ENCODE peak calls at places on chromosome 12, in eight cellular contexts. B, N, G, Y, D, M, E and I are unnamed samples.

GRCh38 chr12:30440826-30441602 is 254.7 kb downstream of the IPO8 start:
- DNase-seq in B (peak), N (no peak), G (peak), Y (peak), D (peak), M (no peak), E (peak), I (peak)

GRCh38 chr12:100827901-100828520 is 33.4 kb downstream of the ANO4 start:
- DNase-seq in B (peak), N (peak), G (peak), Y (peak), D (peak), M (peak), E (peak), I (peak)

GRCh38 chr12:32896438-32897275 is at the start of gene PKP2:
- DNase-seq in B (peak), N (peak), G (no peak), Y (peak), D (peak), M (peak), E (peak), I (peak)

GRCh38 chr12:67826148-67826547 is 163.1 kb upstream of the IFNG-AS1 start:
- DNase-seq in B (no peak), N (no peak), G (peak), Y (no peak), D (no peak), M (no peak), E (no peak), I (no peak)

GRCh38 chr12:58030566-58031279 is 89.4 kb downstream of the ATP23 start:
- DNase-seq in B (no peak), N (no peak), G (peak), Y (no peak), D (peak), M (no peak), E (no peak), I (no peak)

GRCh38 chr12:122471324-122472226 is 29.2 kb downstream of the ZCCHC8 start:
- DNase-seq in B (no peak), N (no peak), G (peak), Y (peak), D (peak), M (no peak), E (no peak), I (no peak)

GRCh38 chr12:48862691-48863090 is 3.0 kb downstream of the RND1 start:
- DNase-seq in B (no peak), N (no peak), G (no peak), Y (no peak), D (no peak), M (no peak), E (no peak), I (no peak)

GRCh38 chr12:50032516-50033316 is 7.4 kb upstream of the RACGAP1 start:
- DNase-seq in B (no peak), N (no peak), G (no peak), Y (no peak), D (no peak), M (no peak), E (peak), I (peak)

GRCh38 chr12:43812926-43813325 is 6.8 kb upstream of the TWF1 start:
- DNase-seq in B (no peak), N (no peak), G (peak), Y (no peak), D (no peak), M (no peak), E (no peak), I (no peak)

GRCh38 chr12:32754101-32754500 is 1.6 kb downstream of the YARS2 start:
- DNase-seq in B (no peak), N (no peak), G (no peak), Y (no peak), D (peak), M (no peak), E (no peak), I (no peak)

GRCh38 chr12:64109706-64110105 is 112.4 kb downstream of the KICS2 start:
- DNase-seq in B (no peak), N (no peak), G (peak), Y (no peak), D (no peak), M (no peak), E (no peak), I (no peak)

GRCh38 chr12:119307747-119308146 is 26.8 kb upstream of the CCDC60 start:
- DNase-seq in B (no peak), N (no peak), G (no peak), Y (no peak), D (no peak), M (no peak), E (no peak), I (no peak)

GRCh38 chr12:388547-389137 is 478 bp downstream of the KDM5A start:
- DNase-seq in B (no peak), N (no peak), G (peak), Y (peak), D (peak), M (peak), E (peak), I (peak)

GRCh38 chr12:388012-388411 is 1.1 kb downstream of the KDM5A start:
- DNase-seq in B (no peak), N (no peak), G (no peak), Y (no peak), D (no peak), M (no peak), E (no peak), I (no peak)

GRCh38 chr12:386651-387050 is 2.5 kb downstream of the KDM5A start:
- DNase-seq in B (no peak), N (no peak), G (peak), Y (no peak), D (peak), M (no peak), E (no peak), I (no peak)

DNA sequence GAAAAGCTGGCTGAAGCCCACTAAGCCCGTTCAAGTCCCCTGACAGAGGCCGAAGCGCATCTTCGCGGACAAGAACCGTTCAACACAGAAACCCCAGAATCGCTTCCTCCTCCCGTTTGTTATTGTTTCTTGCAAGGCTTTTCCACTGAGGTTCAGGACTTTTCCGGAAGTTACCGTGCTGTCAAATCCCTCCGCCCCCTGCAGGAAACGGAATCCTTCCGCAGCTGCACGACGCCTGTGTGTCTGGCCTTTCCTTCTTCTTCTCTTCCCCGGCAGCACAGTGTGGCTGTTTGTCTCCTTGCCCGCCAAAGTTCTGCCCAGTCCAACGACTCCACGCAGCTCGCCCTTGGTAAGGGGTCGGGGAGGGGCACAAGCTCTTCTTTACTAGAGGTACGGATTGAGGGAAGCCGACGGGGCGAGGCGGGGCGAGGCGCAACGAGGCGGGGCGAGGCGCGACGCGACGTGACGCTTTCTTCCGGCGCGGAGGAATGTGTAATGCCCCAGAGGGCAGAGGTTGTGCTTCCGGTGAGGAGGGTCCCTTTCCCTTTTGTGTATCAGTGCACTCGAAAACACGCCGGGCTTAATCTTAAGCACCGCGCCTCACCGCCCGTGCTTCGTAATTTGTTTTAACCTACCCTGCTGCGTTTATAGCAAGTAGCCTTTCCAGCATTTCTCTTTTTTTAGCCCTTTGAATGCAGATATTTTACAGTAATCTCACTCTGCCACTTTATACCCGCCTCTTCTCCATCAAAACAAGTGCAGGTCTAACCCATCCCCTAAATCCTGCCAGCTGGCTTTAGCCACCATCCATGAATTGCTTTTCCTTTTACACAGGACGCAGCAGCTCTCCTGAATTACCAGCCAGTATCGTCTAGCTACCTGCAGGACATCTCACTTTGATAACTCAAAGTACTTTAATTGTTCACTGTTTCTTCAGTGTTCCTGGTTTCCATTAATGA is at the start of gene KDM5A:
- DNase-seq in B (peak), N (peak), G (peak), Y (peak), D (peak), M (peak), E (peak), I (peak)
- TF ChIP-seq CTCF in B (no peak), N (no peak), G (no peak), Y (no peak), D (no peak), M (no peak), E (no peak), I (no peak)

GRCh38 chr12:22121224-22121623 is 75.2 kb downstream of the CMAS start:
- DNase-seq in B (no peak), N (peak), G (no peak), Y (peak), D (no peak), M (peak), E (no peak), I (no peak)
- TF ChIP-seq CTCF in B (peak), N (no peak), G (no peak), Y (peak), D (peak), M (peak), E (no peak), I (peak)

DNA sequence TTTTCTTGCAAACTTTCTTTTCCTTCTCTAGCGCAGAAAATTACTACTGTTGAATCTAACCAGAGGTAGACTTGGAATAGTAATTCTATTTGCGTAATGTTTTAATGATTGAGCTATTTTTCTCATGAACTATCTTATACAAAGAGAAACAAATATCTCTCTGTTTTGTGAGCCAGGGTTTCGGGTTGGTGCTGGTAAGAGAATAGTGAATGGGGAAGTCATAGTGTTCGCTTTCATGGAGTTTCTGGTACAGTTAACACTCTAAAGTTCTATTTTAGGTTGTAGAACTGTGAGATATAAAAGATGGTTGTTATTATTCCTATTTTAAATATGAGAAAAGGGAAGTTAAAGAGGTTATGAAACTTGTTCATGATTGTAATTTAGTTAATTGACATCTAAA is 6.6 kb downstream of the CLEC1B start:
- DNase-seq in B (no peak), N (no peak), G (no peak), Y (no peak), D (no peak), M (no peak), E (no peak), I (no peak)
- TF ChIP-seq CTCF in B (no peak), N (no peak), G (no peak), Y (no peak), D (no peak), M (no peak), E (no peak), I (no peak)

DNA sequence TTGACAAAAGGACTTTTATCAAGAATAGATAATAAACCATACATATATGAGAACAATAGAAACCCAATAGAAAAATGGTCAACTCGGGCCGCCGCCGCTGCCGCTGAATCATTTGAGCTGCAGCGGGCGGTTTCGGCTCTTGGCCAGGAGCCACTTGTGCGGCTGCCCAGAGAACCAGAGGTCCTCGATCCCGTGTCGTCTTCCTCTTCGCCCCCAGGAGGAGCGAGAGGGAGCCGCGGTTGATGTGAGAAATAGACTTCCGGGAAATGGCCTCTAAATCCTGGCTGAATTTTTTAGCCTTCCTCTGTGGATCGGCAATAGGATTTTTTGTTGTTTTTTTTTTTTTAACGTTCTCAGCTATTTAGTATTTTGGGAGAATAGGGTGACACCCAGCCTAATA is 44.8 kb downstream of the CPSF6 start:
- DNase-seq in B (peak), N (peak), G (peak), Y (peak), D (peak), M (peak), E (peak), I (peak)
- TF ChIP-seq CTCF in B (peak), N (no peak), G (peak), Y (no peak), D (peak), M (no peak), E (no peak), I (no peak)

GRCh38 chr12:47819544-47819901 is 180 bp downstream of the HDAC7 start:
- DNase-seq in B (no peak), N (no peak), G (no peak), Y (no peak), D (no peak), M (no peak), E (no peak), I (no peak)

GRCh38 chr12:47818007-47818376 is 1.7 kb downstream of the HDAC7 start:
- DNase-seq in B (no peak), N (no peak), G (no peak), Y (no peak), D (no peak), M (no peak), E (no peak), I (no peak)

GRCh38 chr12:47818382-47818700 is 1.4 kb downstream of the HDAC7 start:
- DNase-seq in B (no peak), N (no peak), G (peak), Y (no peak), D (no peak), M (no peak), E (no peak), I (no peak)

GRCh38 chr12:47819902-47820630 is at the start of gene HDAC7:
- DNase-seq in B (peak), N (peak), G (peak), Y (peak), D (peak), M (peak), E (peak), I (peak)

DNA sequence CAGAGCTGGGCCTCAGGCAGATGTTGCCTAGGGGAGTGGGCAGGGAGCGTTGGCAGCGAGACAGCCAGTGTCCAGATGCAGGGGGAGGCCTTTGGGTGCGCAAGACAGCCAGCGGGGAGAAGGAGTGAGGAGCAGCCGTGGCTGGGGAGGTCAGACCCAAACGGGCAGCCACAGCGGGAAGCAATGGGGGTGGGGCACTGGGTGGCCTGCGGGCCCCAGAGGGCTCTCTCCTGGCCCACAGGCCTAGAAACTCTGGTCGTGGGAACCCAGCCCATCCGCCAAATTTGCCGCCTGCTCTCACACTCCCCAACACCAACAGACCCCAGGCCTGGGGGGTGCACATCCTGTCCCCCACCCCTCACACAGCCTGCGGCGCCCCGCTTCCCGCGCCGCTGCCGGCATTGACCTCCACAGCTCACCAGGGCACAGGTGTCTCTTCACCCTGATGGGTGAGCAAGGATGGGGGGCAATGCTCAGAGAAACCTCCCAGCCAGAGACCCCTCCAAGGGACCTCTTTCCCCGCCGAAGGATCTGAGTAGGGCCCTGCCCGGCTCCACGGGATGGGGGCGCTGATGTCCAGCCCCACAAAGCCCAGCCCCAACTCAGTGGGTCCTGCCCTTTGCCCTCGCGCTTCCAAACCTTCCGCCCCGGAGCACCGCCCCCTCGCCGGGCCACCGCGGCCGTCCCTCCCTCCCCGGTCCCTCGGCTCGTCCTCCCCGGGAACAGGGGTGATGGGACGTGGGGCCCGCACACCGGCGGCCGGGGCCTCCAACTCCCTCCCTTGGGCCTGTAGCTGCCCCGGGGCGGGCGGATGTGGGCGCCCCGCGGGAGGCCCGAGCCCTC is 781 bp downstream of the HDAC7 start:
- DNase-seq in B (peak), N (peak), G (no peak), Y (peak), D (no peak), M (peak), E (peak), I (peak)
- TF ChIP-seq CTCF in B (peak), N (no peak), G (peak), Y (peak), D (peak), M (no peak), E (no peak), I (no peak)

DNA sequence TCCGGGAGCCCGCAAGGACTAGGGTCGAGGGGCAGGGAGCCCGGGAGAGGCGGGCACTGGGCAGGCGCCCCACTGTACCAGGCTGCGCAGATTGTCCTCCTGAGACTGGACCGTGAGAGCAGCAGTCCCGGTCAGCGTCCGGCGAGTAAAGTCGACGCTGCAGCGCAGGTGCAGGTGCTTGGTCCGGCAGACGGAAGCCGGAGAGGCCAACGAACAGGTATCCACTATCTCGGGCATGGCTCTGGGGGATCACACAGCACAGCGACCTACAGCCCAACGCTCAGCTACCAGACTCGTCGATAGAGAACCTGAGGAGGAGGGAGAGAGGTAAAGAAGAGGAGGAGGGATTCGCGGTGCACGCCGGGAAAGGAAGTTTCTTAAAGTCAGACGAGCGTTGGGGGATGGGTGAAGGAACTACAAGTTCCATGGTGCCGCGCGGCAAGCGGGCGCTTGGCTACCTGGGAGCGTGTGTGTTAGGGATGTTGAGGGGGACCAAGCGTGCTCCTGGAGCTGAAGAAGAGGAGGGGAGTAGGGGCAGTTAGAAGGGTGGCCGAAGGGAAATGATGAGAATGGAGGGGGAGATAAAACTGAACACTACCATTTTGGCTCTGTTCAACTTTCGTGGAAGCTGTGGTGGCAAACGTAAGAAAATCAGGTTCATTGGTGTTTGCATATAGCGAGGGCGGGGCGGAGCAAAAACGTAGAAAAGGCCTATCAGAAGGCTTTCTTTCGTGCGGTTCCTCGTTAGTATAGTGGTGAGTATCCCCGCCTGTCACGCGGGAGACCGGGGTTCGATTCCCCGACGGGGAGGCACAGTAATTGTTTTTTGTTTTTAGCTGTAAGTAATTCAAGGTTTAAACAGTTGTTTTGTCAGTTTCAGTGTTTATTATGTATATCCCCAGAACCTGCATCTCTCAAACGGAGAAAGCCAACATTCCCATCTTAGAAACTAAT is at the start of gene LTA4H:
- DNase-seq in B (peak), N (peak), G (peak), Y (peak), D (peak), M (peak), E (peak), I (peak)
- TF ChIP-seq CTCF in B (no peak), N (no peak), G (no peak), Y (no peak), D (no peak), M (no peak), E (no peak), I (no peak)